ENCODE peak calls at places on chromosome 16, in seven cellular contexts. H, B, I, X, E, O and R are unnamed samples.

GRCh38 chr16:30748634-30749445 is 615 bp downstream of the PHKG2 start:
- DNase-seq in O (no peak), E (no peak), X (no peak), I (no peak), B (peak; percentile 34), H (peak; percentile 83), R (peak; percentile 15)

GRCh38 chr16:31477220-31478216 is 5.4 kb upstream of the SLC5A2 start:
- DNase-seq in X (peak; percentile 66), I (no peak), H (no peak), E (no peak), B (no peak), O (no peak), R (no peak)

GRCh38 chr16:89170346-89171215 is 967 bp upstream of the CDH15 start:
- DNase-seq in O (no peak), I (no peak), E (no peak), B (no peak), X (peak; percentile 53), H (no peak), R (no peak)

GRCh38 chr16:85446846-85447656 is 166.1 kb upstream of the GSE1 start:
- DNase-seq in B (no peak), E (no peak), H (no peak), O (no peak), X (no peak), I (no peak), R (no peak)

GRCh38 chr16:54679531-54679930 is 251.1 kb upstream of the IRX5 start:
- DNase-seq in H (no peak), I (no peak), O (no peak), E (no peak), B (no peak), X (no peak), R (no peak)

GRCh38 chr16:14354561-14355351 is 275.3 kb downstream of the PARN start:
- DNase-seq in O (no peak), B (no peak), I (no peak), E (no peak), X (no peak), H (no peak), R (no peak)

GRCh38 chr16:26889751-26890150 is 177.0 kb upstream of the C16orf82 start:
- DNase-seq in B (no peak), H (no peak), E (no peak), X (no peak), O (no peak), I (no peak), R (no peak)

GRCh38 chr16:24139282-24139681 is 116.9 kb upstream of the CACNG3 start:
- DNase-seq in E (no peak), O (no peak), X (no peak), B (no peak), I (no peak), H (no peak), R (no peak)